ENCODE peak calls at places on chromosomes 4 and X, in five cellular contexts. C is mucosa of gallbladder; V is activated CD4-positive, alpha-beta T cell treated with anti-CD3 and anti-CD28 coated beads for 24 hours; A is HL-60; T is GM23248. L is an unnamed sample.

GRCh38 chr4:83771113-83771705 is 235.3 kb downstream of the GPAT3 start:
- DNase-seq in C (no peak), V (no peak), A (no peak), T (peak), L (no peak)

GRCh38 chrX:7943600-7944245 is 16.5 kb upstream of the PNPLA4 start:
- DNase-seq in C (no peak), V (no peak), A (no peak), T (no peak), L (no peak)

GRCh38 chr4:105241456-105241855 is 94.8 kb downstream of the TET2 start:
- DNase-seq in C (no peak), V (no peak), A (no peak), T (no peak), L (no peak)

GRCh38 chr4:78145622-78146021 is 88.5 kb downstream of the FRAS1 start:
- DNase-seq in C (no peak), V (no peak), A (no peak), T (no peak), L (no peak)

GRCh38 chr4:169807934-169808333 is 50.2 kb upstream of the HPF1 start:
- DNase-seq in C (no peak), V (no peak), A (no peak), T (no peak), L (no peak)

GRCh38 chr4:7189475-7190277 is 2.7 kb upstream of the SORCS2 start:
- DNase-seq in C (no peak), V (no peak), A (no peak), T (no peak), L (no peak)

GRCh38 chrX:41447897-41448296 is 754 bp downstream of the NYX start:
- DNase-seq in C (no peak), V (no peak), A (no peak), T (no peak), L (no peak)

GRCh38 chrX:26557691-26558321 is 341.8 kb downstream of the MAGEB5 start:
- DNase-seq in C (no peak), V (no peak), A (no peak), T (no peak), L (no peak)

GRCh38 chrX:9847071-9847470 is 60.8 kb downstream of the SHROOM2 start:
- DNase-seq in C (no peak), V (no peak), A (no peak), T (peak), L (no peak)

GRCh38 chrX:78708171-78708570 is 39.3 kb upstream of the LPAR4 start:
- DNase-seq in C (peak), V (no peak), A (no peak), T (peak), L (no peak)

GRCh38 chr4:173243917-173244658 is 75.5 kb downstream of the GALNT7 start:
- DNase-seq in C (no peak), V (no peak), A (no peak), T (no peak), L (no peak)

GRCh38 chr4:28093071-28093470 is 1232.4 kb downstream of the STIM2 start:
- DNase-seq in C (no peak), V (no peak), A (no peak), T (no peak), L (no peak)

GRCh38 chrX:39576081-39576701 is 521.6 kb downstream of the BCOR start:
- DNase-seq in C (no peak), V (no peak), A (no peak), T (no peak), L (no peak)

GRCh38 chrX:9392445-9392844 is 72.4 kb upstream of the TBL1X start:
- DNase-seq in C (no peak), V (no peak), A (no peak), T (no peak), L (no peak)

GRCh38 chr4:55445921-55446577 is 50.3 kb downstream of the TMEM165 start:
- DNase-seq in C (no peak), V (no peak), A (no peak), T (peak), L (no peak)

GRCh38 chr4:144583658-144584057 is 62.3 kb upstream of the HHIP start:
- DNase-seq in C (no peak), V (no peak), A (no peak), T (peak), L (no peak)

GRCh38 chr4:121951570-121952110 is at the start of gene TRPC3:
- DNase-seq in C (no peak), V (peak), A (no peak), T (peak), L (peak)

GRCh38 chr4:73911746-73912145 is 42.6 kb downstream of the CXCL1 start:
- DNase-seq in C (no peak), V (no peak), A (no peak), T (no peak), L (no peak)

GRCh38 chr4:3582091-3582475 is 49.9 kb upstream of the LRPAP1 start:
- DNase-seq in C (no peak), V (no peak), A (no peak), T (no peak), L (no peak)

GRCh38 chr4:153257151-153257620 is 52.9 kb downstream of the TRIM2 start:
- DNase-seq in C (no peak), V (peak), A (no peak), T (peak), L (no peak)

GRCh38 chrX:9913041-9913440 is 54.1 kb upstream of the CLDN34 start:
- DNase-seq in C (no peak), V (no peak), A (no peak), T (peak), L (no peak)

GRCh38 chrX:15675490-15675921 is 10.9 kb upstream of the CLTRN start:
- DNase-seq in C (peak), V (peak), A (peak), T (peak), L (no peak)

GRCh38 chr4:106201373-106201772 is 114.6 kb downstream of the TBCK start:
- DNase-seq in C (no peak), V (no peak), A (peak), T (peak), L (no peak)

GRCh38 chr4:15882675-15883086 is 55.9 kb downstream of the FGFBP1 start:
- DNase-seq in C (peak), V (peak), A (peak), T (peak), L (peak)

GRCh38 chr4:3291411-3291968 is 1.3 kb upstream of the RGS12 start:
- DNase-seq in C (peak), V (no peak), A (no peak), T (no peak), L (no peak)